ENCODE peak calls at places on chromosomes 13 and 19, in five cellular contexts. B is IMR-90, G is H9, O is trophoblast cell, P is mesenchymal stem cell. Y is an unnamed sample.

GRCh38 chr13:25885418-25885817 is 166.4 kb downstream of the SHISA2 start:
- DNase-seq in B (no peak), G (no peak), O (no peak), P (no peak), Y (no peak)

GRCh38 chr19:35928507-35928906 is 7.7 kb upstream of the LRFN3 start:
- DNase-seq in B (no peak), G (no peak), O (no peak), P (no peak), Y (no peak)

GRCh38 chr19:34678085-34678412 is 571 bp downstream of the ZNF302 start:
- DNase-seq in B (no peak), G (no peak), O (no peak), P (no peak), Y (no peak)

GRCh38 chr19:15124572-15125231 is 17.5 kb downstream of the SYDE1 start:
- DNase-seq in B (no peak), G (no peak), O (no peak), P (peak), Y (no peak)

GRCh38 chr13:81001828-81002385 is 661.0 kb upstream of the SPRY2 start:
- DNase-seq in B (no peak), G (no peak), O (peak), P (no peak), Y (no peak)

GRCh38 chr13:86681223-86681622 is 882.0 kb upstream of the SLITRK6 start:
- DNase-seq in B (no peak), G (no peak), O (no peak), P (no peak), Y (no peak)

GRCh38 chr13:33079960-33080359 is 63.7 kb downstream of the KL start:
- DNase-seq in B (no peak), G (no peak), O (no peak), P (no peak), Y (no peak)

GRCh38 chr19:18086590-18087138 is at the start of gene IL12RB1:
- DNase-seq in B (no peak), G (no peak), O (no peak), P (no peak), Y (no peak)

GRCh38 chr19:49512970-49513745 is 697 bp downstream of the FCGRT start:
- DNase-seq in B (no peak), G (peak), O (no peak), P (peak), Y (peak)

GRCh38 chr13:65555973-65556372 is 1674.2 kb downstream of the PCDH9 start:
- DNase-seq in B (no peak), G (no peak), O (no peak), P (no peak), Y (no peak)

GRCh38 chr13:70473912-70474311 is 365.7 kb upstream of the KLHL1 start:
- DNase-seq in B (no peak), G (no peak), O (no peak), P (no peak), Y (no peak)

GRCh38 chr19:34220472-34221063 is 33.8 kb upstream of the GARRE1 start:
- DNase-seq in B (peak), G (peak), O (peak), P (peak), Y (peak)

GRCh38 chr19:14407889-14408640 is 11.1 kb downstream of the DDX39A start:
- DNase-seq in B (no peak), G (no peak), O (peak), P (no peak), Y (no peak)

GRCh38 chr13:27374650-27375049 is 49.8 kb upstream of the GTF3A start:
- DNase-seq in B (peak), G (peak), O (peak), P (peak), Y (peak)

GRCh38 chr19:2289714-2290435 is 7.9 kb upstream of the PEAK3 start:
- DNase-seq in B (no peak), G (no peak), O (peak), P (no peak), Y (no peak)

GRCh38 chr19:2290441-2291184 is 8.6 kb upstream of the PEAK3 start:
- DNase-seq in B (no peak), G (peak), O (peak), P (no peak), Y (no peak)

GRCh38 chr19:2288010-2288742 is 6.2 kb upstream of the PEAK3 start:
- DNase-seq in B (no peak), G (no peak), O (no peak), P (no peak), Y (no peak)

GRCh38 chr19:2287585-2287984 is 5.6 kb upstream of the PEAK3 start:
- DNase-seq in B (no peak), G (no peak), O (no peak), P (no peak), Y (no peak)

GRCh38 chr19:2288743-2289713 is 7.1 kb upstream of the PEAK3 start:
- DNase-seq in B (no peak), G (no peak), O (no peak), P (no peak), Y (no peak)
- H4K91ac ChIP-seq in B (no peak), G (no peak), O (no peak), P (no peak), Y (peak)

GRCh38 chr19:55655648-55656040 is 809 bp downstream of the U2AF2 start:
- DNase-seq in B (no peak), G (no peak), O (no peak), P (no peak), Y (no peak)

GRCh38 chr19:55653651-55654322 is 1.0 kb upstream of the U2AF2 start:
- DNase-seq in B (peak), G (peak), O (peak), P (peak), Y (peak)

GRCh38 chr19:55656552-55656951 is 1.7 kb downstream of the U2AF2 start:
- DNase-seq in B (no peak), G (no peak), O (no peak), P (no peak), Y (no peak)

GRCh38 chr19:55654323-55654832 is 457 bp upstream of the U2AF2 start:
- DNase-seq in B (peak), G (peak), O (peak), P (peak), Y (peak)

GRCh38 chr19:55654833-55655647 is at the start of gene U2AF2:
- DNase-seq in B (peak), G (peak), O (peak), P (peak), Y (peak)
- H2AK5ac ChIP-seq in B (peak), G (no peak), O (peak), P (no peak), Y (peak)

GRCh38 chr19:8576273-8576993 is 809 bp downstream of the MYO1F start:
- DNase-seq in B (no peak), G (no peak), O (peak), P (no peak), Y (no peak)
- H4K91ac ChIP-seq in B (no peak), G (no peak), O (no peak), P (no peak), Y (no peak)

GRCh38 chr13:31755803-31756212 is 16.5 kb downstream of the RXFP2 start:
- DNase-seq in B (peak), G (no peak), O (no peak), P (peak), Y (no peak)
- H2AK5ac ChIP-seq in B (peak), G (no peak), O (no peak), P (no peak), Y (no peak)

GRCh38 chr19:1133471-1133929 is 29.7 kb downstream of the GPX4 start:
- DNase-seq in B (no peak), G (peak), O (no peak), P (no peak), Y (no peak)

GRCh38 chr19:1132625-1133383 is 29.0 kb downstream of the GPX4 start:
- DNase-seq in B (no peak), G (no peak), O (no peak), P (peak), Y (no peak)

GRCh38 chr19:1130801-1131717 is 27.3 kb downstream of the GPX4 start:
- DNase-seq in B (no peak), G (no peak), O (no peak), P (peak), Y (no peak)

GRCh38 chr19:1129535-1129934 is 25.7 kb downstream of the GPX4 start:
- DNase-seq in B (no peak), G (no peak), O (no peak), P (no peak), Y (no peak)

GRCh38 chr19:1131718-1132552 is 28.1 kb downstream of the GPX4 start:
- DNase-seq in B (peak), G (peak), O (peak), P (peak), Y (peak)
- H4K91ac ChIP-seq in B (peak), G (no peak), O (peak), P (peak), Y (no peak)

GRCh38 chr13:79285159-79285558 is 120.9 kb downstream of the RBM26 start:
- DNase-seq in B (no peak), G (no peak), O (no peak), P (no peak), Y (no peak)
- H2AK5ac ChIP-seq in B (no peak), G (no peak), O (no peak), P (no peak), Y (no peak)

GRCh38 chr13:42567772-42568428 is 6.1 kb upstream of the TNFSF11 start:
- DNase-seq in B (no peak), G (no peak), O (no peak), P (no peak), Y (no peak)

GRCh38 chr13:42559057-42559456 is 14.9 kb upstream of the TNFSF11 start:
- DNase-seq in B (no peak), G (no peak), O (no peak), P (no peak), Y (no peak)

GRCh38 chr13:42561752-42562467 is 12.0 kb upstream of the TNFSF11 start:
- DNase-seq in B (no peak), G (no peak), O (no peak), P (peak), Y (no peak)
- H4K91ac ChIP-seq in B (no peak), G (no peak), O (no peak), P (no peak), Y (no peak)

GRCh38 chr13:113472355-113473025 is 18.0 kb downstream of the DCUN1D2 start:
- DNase-seq in B (no peak), G (no peak), O (no peak), P (no peak), Y (no peak)
- H2AK5ac ChIP-seq in B (no peak), G (no peak), O (no peak), P (no peak), Y (no peak)